ENCODE peak calls at places on chromosomes 1 and 21, in six cellular contexts. U is PC-9; K is body of pancreas; N is SJSA1; G is CD8-positive, alpha-beta memory T cell; E is breast epithelium. W is an unnamed sample. For H3K36me3, the result is how much of the 10 kb centered on the place peaks cover.

GRCh38 chr1:94924967-94925366 is 1.9 kb downstream of the CNN3 start:
- DNase-seq in G (no peak), U (no peak), K (no peak), E (no peak), N (no peak), W (peak)

GRCh38 chr1:225425211-225425786 is 2.5 kb downstream of the LBR start:
- DNase-seq in E (no peak), G (no peak), K (no peak), N (peak), U (peak), W (peak)

GRCh38 chr1:19811206-19811851 is 3.8 kb downstream of the RNF186 start:
- DNase-seq in K (peak), N (no peak), G (peak), U (no peak), E (peak), W (peak)

GRCh38 chr1:245279346-245279745 is 124.6 kb downstream of the KIF26B start:
- DNase-seq in U (no peak), K (no peak), E (no peak), N (no peak), G (no peak), W (no peak)

GRCh38 chr1:85623061-85623471 is 42.5 kb downstream of the CCN1 start:
- DNase-seq in U (peak), N (peak), K (no peak), E (no peak), G (no peak), W (peak)

GRCh38 chr1:240854367-240854766 is 242.4 kb upstream of the GREM2 start:
- DNase-seq in K (no peak), U (no peak), N (no peak), G (no peak), E (no peak), W (no peak)

GRCh38 chr1:213014642-213015041 is 1.0 kb downstream of the ANGEL2 start:
- DNase-seq in U (no peak), K (no peak), G (no peak), E (no peak), N (no peak), W (peak)

GRCh38 chr1:116740726-116741125 is 13.5 kb upstream of the CD2 start:
- DNase-seq in N (no peak), U (no peak), K (no peak), E (no peak), G (no peak), W (no peak)

GRCh38 chr1:9196129-9197040 is 38.2 kb upstream of the H6PD start:
- DNase-seq in G (peak), E (peak), N (peak), K (peak), U (peak), W (peak)

GRCh38 chr1:32904797-32905196 is 3.6 kb upstream of the TMEM54 start:
- DNase-seq in G (no peak), N (no peak), U (no peak), K (no peak), E (no peak), W (no peak)

GRCh38 chr1:32906652-32907051 is 5.5 kb upstream of the TMEM54 start:
- DNase-seq in G (no peak), U (no peak), N (no peak), K (no peak), E (no peak), W (no peak)

GRCh38 chr1:32910319-32910718 is 9.1 kb upstream of the TMEM54 start:
- DNase-seq in U (no peak), G (no peak), K (no peak), E (no peak), N (no peak), W (no peak)

GRCh38 chr1:32903991-32904776 is 3.0 kb upstream of the TMEM54 start:
- DNase-seq in N (no peak), E (no peak), G (no peak), U (no peak), K (peak), W (no peak)

GRCh38 chr1:32907435-32907834 is 6.2 kb upstream of the TMEM54 start:
- DNase-seq in K (no peak), G (no peak), N (no peak), U (no peak), E (no peak), W (no peak)
- H3K36me3 ChIP-seq in K (under half), G (under half), N (under half), U (under half), E (under half), W (under half)

GRCh38 chr1:1558591-1558990 is 16.1 kb downstream of the SSU72 start:
- DNase-seq in N (no peak), E (no peak), U (no peak), K (no peak), G (no peak), W (no peak)
- H3K36me3 ChIP-seq in N (half or more), E (under half), U (under half), K (under half), G (under half), W (under half)

DNA sequence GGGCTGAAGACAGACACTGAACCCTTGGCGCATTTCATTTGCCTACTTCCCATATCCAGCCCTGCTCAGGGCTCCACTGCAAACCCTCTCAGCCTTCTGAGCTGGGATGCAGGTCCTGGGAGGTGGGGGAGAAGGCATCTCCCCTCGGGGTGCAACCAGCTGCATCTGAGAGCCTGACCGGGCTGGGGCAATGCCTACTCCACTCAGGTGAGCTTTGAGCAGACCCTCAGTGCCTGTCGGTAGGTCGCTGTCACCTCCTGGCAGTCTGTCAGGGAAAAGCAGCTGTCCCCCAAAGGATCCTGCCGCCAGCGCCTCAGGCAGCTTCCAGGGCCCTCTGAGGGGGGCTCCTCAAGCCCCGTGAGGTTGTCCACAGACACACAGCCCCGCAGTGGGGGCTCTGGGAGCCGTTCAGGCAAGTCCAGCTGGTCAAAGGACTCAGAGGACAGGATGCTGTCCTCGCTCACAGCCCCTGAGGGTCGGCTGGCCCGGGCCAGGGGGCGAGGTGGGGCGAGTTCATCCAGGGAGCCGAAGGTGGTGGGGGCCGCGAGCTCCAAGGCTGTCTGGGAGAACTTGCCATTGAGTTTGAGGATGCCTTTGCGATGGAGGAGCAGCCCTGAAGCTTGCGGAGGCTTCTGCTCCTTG is 18.2 kb downstream of the NUAK2 start:
- DNase-seq in E (no peak), K (no peak), N (no peak), G (no peak), U (no peak), W (no peak)
- H3K36me3 ChIP-seq in E (under half), K (under half), N (half or more), G (half or more), U (under half), W (under half)

GRCh38 chr1:208216806-208217205 is 27.4 kb downstream of the PLXNA2 start:
- DNase-seq in U (no peak), E (no peak), N (no peak), K (no peak), G (no peak), W (no peak)

GRCh38 chr1:208216062-208216461 is 28.1 kb downstream of the PLXNA2 start:
- DNase-seq in E (no peak), N (peak), K (no peak), U (no peak), G (no peak), W (peak)

GRCh38 chr1:208217774-208218173 is 26.4 kb downstream of the PLXNA2 start:
- DNase-seq in G (no peak), U (no peak), K (no peak), E (no peak), N (no peak), W (no peak)

GRCh38 chr1:208213786-208214185 is 30.4 kb downstream of the PLXNA2 start:
- DNase-seq in U (no peak), G (no peak), E (no peak), K (no peak), N (no peak), W (peak)

DNA sequence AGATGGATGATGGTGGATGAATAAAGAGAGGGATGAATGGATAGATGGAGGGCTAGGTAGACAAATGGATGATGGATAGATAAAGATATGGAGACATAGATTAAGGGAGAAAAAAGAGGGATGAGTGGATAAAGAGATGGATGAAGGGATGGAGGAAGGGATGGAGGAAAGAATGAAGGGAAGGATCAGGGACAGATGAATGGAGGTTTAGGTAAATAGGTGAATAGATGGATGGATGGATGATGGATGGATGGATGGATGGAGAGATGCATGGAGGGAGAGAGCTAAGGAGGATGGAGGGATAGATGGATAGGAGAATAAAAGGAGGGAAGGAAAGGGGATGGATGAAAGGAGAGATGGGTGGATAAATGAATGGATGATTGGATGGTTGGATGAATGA is 28.8 kb downstream of the PLXNA2 start:
- DNase-seq in N (no peak), E (no peak), G (no peak), K (no peak), U (no peak), W (no peak)
- H3K36me3 ChIP-seq in N (half or more), E (under half), G (under half), K (under half), U (under half), W (under half)

GRCh38 chr1:156467385-156467784 is 33.2 kb downstream of the MEF2D start:
- DNase-seq in U (peak), K (no peak), N (no peak), G (no peak), E (no peak), W (no peak)
- H3K36me3 ChIP-seq in U (under half), K (under half), N (half or more), G (half or more), E (under half), W (under half)

GRCh38 chr1:14812189-14812588 is 213.7 kb downstream of the KAZN start:
- DNase-seq in G (no peak), N (no peak), E (no peak), U (no peak), K (no peak), W (no peak)
- H3K36me3 ChIP-seq in G (under half), N (under half), E (under half), U (under half), K (under half), W (under half)

GRCh38 chr1:153488731-153489130 is 28.3 kb upstream of the S100A7 start:
- DNase-seq in E (no peak), U (no peak), K (no peak), N (no peak), G (no peak), W (no peak)
- H3K36me3 ChIP-seq in E (under half), U (under half), K (under half), N (under half), G (under half), W (under half)

DNA sequence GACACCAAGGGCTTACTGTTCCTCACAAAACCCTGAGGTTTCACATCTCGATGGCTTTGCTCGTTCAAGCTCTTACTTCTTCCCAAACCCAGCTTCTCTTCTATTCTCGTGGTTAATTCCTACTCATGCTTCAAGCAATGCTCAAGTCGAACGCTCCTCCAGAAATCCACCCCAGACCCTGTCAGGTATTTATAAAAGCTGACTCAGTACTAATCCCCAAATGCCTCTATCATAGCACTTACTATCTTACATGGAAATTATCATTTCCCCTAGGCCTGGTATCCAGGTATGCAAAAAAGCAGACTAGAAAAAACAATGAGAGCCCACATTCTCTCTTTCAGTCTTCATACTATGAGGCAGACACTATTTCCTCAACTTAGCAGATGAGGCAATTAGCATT is 6.3 kb downstream of the EBNA1BP2 start:
- DNase-seq in U (no peak), G (no peak), E (no peak), N (no peak), K (no peak), W (no peak)
- H3K36me3 ChIP-seq in U (half or more), G (half or more), E (under half), N (half or more), K (under half), W (under half)

DNA sequence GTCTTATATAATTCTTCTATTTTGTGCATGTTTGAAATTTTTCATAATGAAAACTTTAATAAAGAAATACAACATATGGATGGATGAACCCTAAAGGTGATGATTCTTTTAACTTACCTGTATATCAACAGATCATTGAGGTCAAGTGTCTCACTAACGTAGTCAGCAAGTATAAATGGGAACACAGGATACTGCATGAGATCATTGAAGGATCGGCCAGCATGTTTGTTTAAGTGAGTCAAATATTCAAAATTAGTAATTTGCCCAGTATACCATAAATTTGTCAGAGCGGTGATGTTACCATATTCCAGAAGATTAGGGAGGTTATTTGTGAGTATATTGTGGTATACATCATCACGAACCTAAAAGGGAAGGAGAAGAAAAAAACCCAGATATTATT is 71.0 kb upstream of the GNG4 start:
- DNase-seq in G (no peak), U (no peak), N (no peak), E (no peak), K (no peak), W (peak)
- H3K36me3 ChIP-seq in G (under half), U (under half), N (under half), E (under half), K (under half), W (under half)

GRCh38 chr21:32352556-32352955 is 40.3 kb downstream of the URB1 start:
- DNase-seq in G (no peak), E (no peak), K (no peak), N (no peak), U (no peak), W (no peak)
- H3K36me3 ChIP-seq in G (half or more), E (under half), K (half or more), N (half or more), U (under half), W (under half)